ENCODE peak calls at places on chromosome X, in eight cellular contexts. T is BE2C, X is lower leg skin, I is astrocyte, L is Panc1, Z is heart right ventricle, G is AG09309, O is ovary. U is an unnamed sample.

GRCh38 chrX:80246273-80246672 is 174.0 kb upstream of the TENT5D start:
- DNase-seq in T (no peak), X (no peak), I (no peak), L (no peak), Z (no peak), G (no peak), O (no peak), U (no peak)

GRCh38 chrX:107571296-107571998 is 56.9 kb upstream of the PRPS1 start:
- DNase-seq in T (no peak), X (no peak), I (peak; percentile 96), L (peak; percentile 80), Z (no peak), G (peak; percentile 65), O (no peak), U (peak; percentile 88)

GRCh38 chrX:80511969-80512760 is 91.9 kb downstream of the TENT5D start:
- DNase-seq in T (no peak), X (no peak), I (peak; percentile 2), L (no peak), Z (no peak), G (no peak), O (no peak), U (no peak)

GRCh38 chrX:32929040-32929439 is 282.3 kb downstream of the DMD start:
- DNase-seq in T (peak; percentile 34), X (no peak), I (no peak), L (no peak), Z (no peak), G (no peak), O (no peak), U (no peak)

GRCh38 chrX:114097411-114097810 is 486.5 kb upstream of the HTR2C start:
- DNase-seq in T (no peak), X (no peak), I (no peak), L (no peak), Z (no peak), G (no peak), O (no peak), U (no peak)

GRCh38 chrX:38845426-38845825 is 44.2 kb downstream of the MID1IP1 start:
- DNase-seq in T (no peak), X (no peak), I (no peak), L (no peak), Z (no peak), G (no peak), O (no peak), U (no peak)

GRCh38 chrX:119186763-119187162 is 49.3 kb upstream of the PGRMC1 start:
- DNase-seq in T (no peak), X (no peak), I (no peak), L (no peak), Z (no peak), G (no peak), O (no peak), U (no peak)

GRCh38 chrX:20547649-20548051 is 280.9 kb upstream of the RPS6KA3 start:
- DNase-seq in T (no peak), X (no peak), I (peak; percentile 74), L (no peak), Z (no peak), G (peak; percentile 39), O (no peak), U (no peak)

GRCh38 chrX:8242431-8242830 is 71.4 kb upstream of the VCX2 start:
- DNase-seq in T (no peak), X (no peak), I (peak; percentile 51), L (no peak), Z (no peak), G (no peak), O (no peak), U (no peak)

GRCh38 chrX:49838374-49838773 is 9.3 kb downstream of the PAGE4 start:
- DNase-seq in T (peak; percentile 19), X (no peak), I (peak; percentile 2), L (peak; percentile 12), Z (no peak), G (no peak), O (no peak), U (peak; percentile 55)

GRCh38 chrX:40209951-40210617 is 112.3 kb upstream of the BCOR start:
- DNase-seq in T (no peak), X (no peak), I (peak; percentile 71), L (no peak), Z (no peak), G (no peak), O (no peak), U (peak; percentile 56)

GRCh38 chrX:103811858-103812257 is 20.2 kb downstream of the RAB9B start:
- DNase-seq in T (no peak), X (no peak), I (no peak), L (no peak), Z (no peak), G (no peak), O (no peak), U (peak; percentile 2)

GRCh38 chrX:39506131-39506530 is 591.6 kb downstream of the BCOR start:
- DNase-seq in T (no peak), X (no peak), I (no peak), L (no peak), Z (no peak), G (no peak), O (no peak), U (no peak)

GRCh38 chrX:44157858-44158257 is 184.7 kb upstream of the NDP start:
- DNase-seq in T (no peak), X (no peak), I (peak; percentile 59), L (no peak), Z (no peak), G (no peak), O (no peak), U (no peak)

GRCh38 chrX:103674531-103675454 is 11.7 kb downstream of the MORF4L2 start:
- DNase-seq in T (no peak), X (no peak), I (no peak), L (no peak), Z (no peak), G (no peak), O (no peak), U (no peak)

GRCh38 chrX:45894864-45895645 is 650.2 kb downstream of the ZNF674 start:
- DNase-seq in T (no peak), X (no peak), I (no peak), L (no peak), Z (no peak), G (no peak), O (no peak), U (no peak)

GRCh38 chrX:131068945-131069719 is 11.0 kb downstream of the ARHGAP36 start:
- DNase-seq in T (peak; percentile 86), X (no peak), I (no peak), L (no peak), Z (no peak), G (no peak), O (no peak), U (peak; percentile 12)

GRCh38 chrX:132669142-132669541 is 180.3 kb upstream of the MBNL3 start:
- DNase-seq in T (no peak), X (no peak), I (no peak), L (no peak), Z (no peak), G (no peak), O (no peak), U (no peak)

DNA sequence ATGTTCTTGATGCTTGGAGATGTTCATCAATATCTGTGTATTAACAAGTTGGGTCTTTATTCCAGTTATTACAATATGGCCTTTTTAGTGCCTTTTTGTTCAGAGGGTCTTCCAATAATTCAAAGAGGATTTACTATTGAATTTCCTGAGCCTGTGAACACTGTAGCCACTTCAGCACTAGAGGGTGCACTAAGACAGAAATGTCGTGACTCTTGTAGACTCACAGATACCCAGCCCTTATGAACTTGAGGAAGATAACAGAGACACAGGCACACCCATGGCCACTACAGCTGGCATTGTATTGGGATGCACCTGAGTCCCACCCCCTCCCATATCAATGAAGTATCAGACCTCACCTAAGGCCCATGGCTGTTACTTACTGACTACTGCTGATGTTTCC is 54.4 kb upstream of the ACTRT1 start:
- DNase-seq in T (peak; percentile 20), X (no peak), I (no peak), L (peak; percentile 17), Z (no peak), G (no peak), O (no peak), U (no peak)
- TF ChIP-seq CTCF in T (peak; percentile 65), X (no peak), I (no peak), L (peak; percentile 55), Z (no peak), G (no peak), O (no peak), U (no peak)

DNA sequence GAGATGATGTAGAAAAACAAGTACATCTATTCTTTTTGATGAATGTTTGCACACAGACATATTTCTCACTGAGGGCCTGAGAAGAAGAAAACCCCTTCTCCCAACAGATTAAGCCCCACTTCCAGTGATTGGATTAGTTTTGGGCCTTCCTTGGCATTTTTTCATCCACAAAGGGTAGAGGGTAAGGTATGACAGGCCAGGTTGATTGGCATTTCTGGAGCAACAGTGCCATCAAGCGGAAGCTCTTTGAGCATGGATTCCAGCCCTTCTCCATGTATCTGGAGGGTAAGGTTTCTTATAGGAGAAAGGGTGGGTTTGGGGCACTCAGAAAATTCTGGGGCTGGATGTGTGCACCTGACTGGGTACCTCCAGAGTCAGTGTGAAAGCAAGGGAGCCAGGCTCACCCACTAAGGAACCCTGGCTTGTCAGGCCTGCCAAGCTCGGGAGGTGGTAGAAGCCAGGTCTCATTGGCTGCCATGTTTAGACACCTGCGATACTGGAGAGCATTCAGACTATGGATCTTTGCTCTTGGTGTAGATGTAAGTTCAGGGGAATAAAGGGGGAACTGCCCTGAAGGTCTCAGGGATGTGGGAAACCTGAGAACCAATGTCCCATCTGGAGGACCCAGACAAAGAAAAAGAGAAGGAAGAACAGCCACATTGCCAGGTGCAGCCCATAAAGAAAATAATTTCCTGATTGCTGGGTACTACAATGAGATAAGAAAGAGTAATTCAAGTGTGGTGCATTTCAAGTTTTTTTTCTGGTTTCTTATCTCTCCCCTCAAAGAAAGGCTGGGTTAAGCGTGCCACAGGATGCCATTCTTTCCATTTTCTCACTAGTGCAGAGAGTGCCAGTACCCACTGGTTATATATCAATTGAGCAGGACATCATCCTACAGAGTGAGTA is 222.3 kb upstream of the AGTR2 start:
- DNase-seq in T (peak; percentile 23), X (no peak), I (no peak), L (no peak), Z (no peak), G (no peak), O (no peak), U (no peak)
- H3K4me3 ChIP-seq in T (no peak overlapping the region), X (no peak overlapping the region), I (no peak overlapping the region), L (no peak overlapping the region), Z (no peak overlapping the region), G (no peak overlapping the region), O (no peak overlapping the region), U (no peak overlapping the region)

GRCh38 chrX:112913807-112914206 is 73.2 kb upstream of the AMOT start:
- DNase-seq in T (no peak), X (no peak), I (no peak), L (no peak), Z (no peak), G (no peak), O (no peak), U (no peak)
- TF ChIP-seq CTCF in T (no peak), X (no peak), I (no peak), L (no peak), Z (no peak), G (no peak), O (no peak), U (no peak)

GRCh38 chrX:41616935-41617334 is 71.8 kb upstream of the GPR34 start:
- DNase-seq in T (no peak), X (no peak), I (no peak), L (no peak), Z (no peak), G (no peak), O (no peak), U (no peak)

GRCh38 chrX:41616255-41616654 is 72.5 kb upstream of the GPR34 start:
- DNase-seq in T (no peak), X (no peak), I (no peak), L (no peak), Z (no peak), G (no peak), O (no peak), U (no peak)

GRCh38 chrX:41619221-41619620 is 69.6 kb upstream of the GPR34 start:
- DNase-seq in T (no peak), X (no peak), I (no peak), L (no peak), Z (no peak), G (no peak), O (no peak), U (no peak)

GRCh38 chrX:41621236-41621651 is 67.5 kb upstream of the GPR34 start:
- DNase-seq in T (peak; percentile 52), X (no peak), I (peak; percentile 48), L (no peak), Z (no peak), G (no peak), O (no peak), U (no peak)
- H3K4me3 ChIP-seq in T (no peak overlapping the region), X (no peak overlapping the region), I (no peak overlapping the region), L (no peak overlapping the region), Z (no peak overlapping the region), G (no peak overlapping the region), O (no peak overlapping the region), U (no peak overlapping the region)